ENCODE peak calls at places on chromosomes 13 and 19, in seven cellular contexts. T is hepatocyte, R is heart right ventricle, U is Panc1, L is ascending aorta, O is body of pancreas, N is left ventricle myocardium inferior. E is an unnamed sample.

GRCh38 chr19:50479761-50480251 is 3.2 kb upstream of the GARIN5A start:
- DNase-seq in T (no peak), R (no peak), U (no peak), L (no peak), O (no peak), N (no peak), E (no peak)

GRCh38 chr19:9958451-9958850 is 22.1 kb upstream of the OLFM2 start:
- DNase-seq in T (no peak), R (no peak), U (no peak), L (no peak), O (no peak), N (no peak), E (no peak)

GRCh38 chr19:15022752-15023151 is 26.5 kb upstream of the CASP14 start:
- DNase-seq in T (no peak), R (no peak), U (no peak), L (no peak), O (peak; percentile 71), N (no peak), E (no peak)

GRCh38 chr19:34041922-34042521 is 130.3 kb upstream of the LSM14A start:
- DNase-seq in T (peak; percentile 60), R (peak; percentile 50), U (peak; percentile 24), L (no peak), O (peak; percentile 71), N (peak; percentile 59), E (peak; percentile 51)

GRCh38 chr19:57872450-57872849 is 16.4 kb downstream of the ZNF814 start:
- DNase-seq in T (no peak), R (no peak), U (no peak), L (no peak), O (no peak), N (no peak), E (no peak)

GRCh38 chr19:47581605-47582319 is 8.8 kb upstream of the ZNF541 start:
- DNase-seq in T (no peak), R (no peak), U (no peak), L (no peak), O (no peak), N (no peak), E (no peak)

GRCh38 chr13:99378985-99379734 is 72.0 kb upstream of the GPR183 start:
- DNase-seq in T (no peak), R (no peak), U (no peak), L (no peak), O (no peak), N (no peak), E (no peak)

GRCh38 chr13:97843201-97843600 is 110.3 kb upstream of the IPO5 start:
- DNase-seq in T (no peak), R (no peak), U (no peak), L (no peak), O (no peak), N (no peak), E (no peak)

GRCh38 chr13:49295231-49295630 is 47.5 kb downstream of the CDADC1 start:
- DNase-seq in T (no peak), R (no peak), U (no peak), L (no peak), O (no peak), N (no peak), E (no peak)

GRCh38 chr13:79491715-79492114 is 10.8 kb downstream of the NDFIP2 start:
- DNase-seq in T (no peak), R (no peak), U (no peak), L (no peak), O (no peak), N (no peak), E (no peak)

GRCh38 chr19:5138606-5139594 is 170.0 kb downstream of the KDM4B start:
- DNase-seq in T (no peak), R (peak; percentile 62), U (no peak), L (no peak), O (no peak), N (no peak), E (peak; percentile 75)

GRCh38 chr13:94761407-94761806 is 49.1 kb upstream of the SOX21 start:
- DNase-seq in T (no peak), R (no peak), U (no peak), L (no peak), O (no peak), N (no peak), E (no peak)

GRCh38 chr19:5803752-5804515 is 933 bp upstream of the NRTN start:
- DNase-seq in T (peak; percentile 98), R (peak; percentile 85), U (peak; percentile 56), L (peak; percentile 25), O (peak; percentile 96), N (peak; percentile 83), E (peak; percentile 91)

GRCh38 chr13:26050568-26051230 is 1.1 kb downstream of the SHISA2 start:
- DNase-seq in T (peak; percentile 45), R (no peak), U (no peak), L (no peak), O (no peak), N (no peak), E (no peak)

GRCh38 chr19:10852098-10852800 is 4.0 kb downstream of the C19orf38 start:
- DNase-seq in T (no peak), R (no peak), U (no peak), L (no peak), O (no peak), N (no peak), E (no peak)

GRCh38 chr13:82688400-82688999 is 1193.8 kb downstream of the SLITRK1 start:
- DNase-seq in T (no peak), R (no peak), U (no peak), L (no peak), O (no peak), N (no peak), E (no peak)

GRCh38 chr19:23415561-23416191 is 20.4 kb upstream of the ZNF91 start:
- DNase-seq in T (peak; percentile 78), R (peak; percentile 36), U (no peak), L (no peak), O (no peak), N (peak; percentile 46), E (no peak)

GRCh38 chr13:80276371-80277289 is 64.3 kb downstream of the SPRY2 start:
- DNase-seq in T (no peak), R (peak; percentile 38), U (no peak), L (no peak), O (no peak), N (no peak), E (no peak)

GRCh38 chr13:78595458-78595818 is 7.9 kb downstream of the POU4F1 start:
- DNase-seq in T (no peak), R (no peak), U (no peak), L (no peak), O (no peak), N (no peak), E (no peak)

GRCh38 chr19:308471-309205 is 17.4 kb upstream of the PLPP2 start:
- DNase-seq in T (no peak), R (peak; percentile 2), U (no peak), L (no peak), O (no peak), N (no peak), E (no peak)
- H3K4me3 ChIP-seq in T (no peak overlapping the region), R (peak overlapping the region; percentile 44), U (no peak overlapping the region), L (no peak overlapping the region), O (no peak overlapping the region), N (peak overlapping the region; percentile 61), E (no peak overlapping the region)

DNA sequence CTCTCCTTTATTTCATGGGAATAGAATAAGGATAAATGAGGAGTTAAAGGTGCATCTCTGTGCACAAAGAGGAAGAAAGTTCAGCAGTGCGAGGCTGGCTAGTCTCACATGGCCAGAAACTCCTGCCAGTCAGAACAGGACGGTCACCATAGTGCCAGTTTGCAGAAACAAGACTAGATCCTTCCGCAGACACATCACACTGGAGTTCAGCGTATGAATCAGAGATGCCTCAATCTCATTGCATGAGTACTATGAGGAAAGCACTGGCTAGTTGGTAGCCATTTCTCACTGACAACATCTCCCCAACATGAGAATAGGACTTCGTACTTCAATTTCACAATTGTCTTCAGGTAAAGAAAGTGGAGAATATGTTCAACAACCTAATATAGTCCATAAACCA is 34.9 kb downstream of the RXFP2 start:
- DNase-seq in T (no peak), R (no peak), U (no peak), L (no peak), O (no peak), N (no peak), E (no peak)
- TF ChIP-seq CTCF in T (no peak), R (no peak), U (no peak), L (no peak), O (no peak), N (no peak), E (no peak)

DNA sequence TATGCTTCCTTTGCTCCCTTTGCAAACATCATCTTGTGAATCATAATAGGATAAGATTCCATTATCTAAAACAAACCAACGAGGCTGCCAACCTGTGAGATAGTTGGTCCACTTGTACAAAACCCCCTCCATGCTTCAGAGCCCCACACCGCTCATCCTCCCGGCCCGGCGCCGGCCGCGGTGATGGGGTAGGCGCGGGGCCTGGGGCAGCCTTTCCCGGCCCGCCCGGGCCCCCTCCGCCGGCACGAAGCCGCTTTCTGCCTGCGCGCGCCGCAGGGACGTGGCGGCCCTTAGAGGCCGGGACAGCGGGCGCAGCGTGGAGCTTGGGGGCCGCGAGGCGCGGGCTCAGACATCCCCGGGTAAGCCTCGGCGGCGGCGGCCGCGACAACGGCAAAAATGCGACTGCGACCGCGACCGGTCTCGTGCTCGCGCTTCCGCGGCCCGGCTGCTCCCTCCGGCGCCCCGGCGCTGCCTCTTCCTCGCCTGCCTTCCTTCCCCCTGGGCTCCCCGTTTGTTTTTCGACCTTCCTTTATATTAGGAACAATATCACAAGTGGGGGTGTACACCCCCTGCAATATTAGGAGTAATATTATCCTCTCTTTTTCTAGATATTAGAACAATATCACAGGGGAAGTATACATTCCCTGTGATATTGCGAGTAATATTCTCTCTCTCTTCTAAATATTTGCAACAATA is 54.0 kb upstream of the CEACAM21 start:
- DNase-seq in T (no peak), R (no peak), U (no peak), L (no peak), O (no peak), N (no peak), E (peak; percentile 62)
- H3K27me3 ChIP-seq in T (no peaks in the 10 kb centered on the region), R (peaks cover 38% of the 10 kb centered on the region), U (peaks cover 38% of the 10 kb centered on the region), L (no peaks in the 10 kb centered on the region), O (peaks cover 6% of the 10 kb centered on the region), N (peaks cover 97% of the 10 kb centered on the region), E (no peaks in the 10 kb centered on the region)

GRCh38 chr19:3986260-3987041 is 1.2 kb upstream of the EEF2 start:
- DNase-seq in T (peak; percentile 85), R (peak; percentile 72), U (no peak), L (no peak), O (peak; percentile 67), N (no peak), E (peak; percentile 57)
- H3K4me3 ChIP-seq in T (peak overlapping the region; percentile 3), R (no peak overlapping the region), U (peak overlapping the region; percentile 99), L (peak overlapping the region; percentile 89), O (no peak overlapping the region), N (peak overlapping the region; percentile 88), E (peak overlapping the region; percentile 60)

DNA sequence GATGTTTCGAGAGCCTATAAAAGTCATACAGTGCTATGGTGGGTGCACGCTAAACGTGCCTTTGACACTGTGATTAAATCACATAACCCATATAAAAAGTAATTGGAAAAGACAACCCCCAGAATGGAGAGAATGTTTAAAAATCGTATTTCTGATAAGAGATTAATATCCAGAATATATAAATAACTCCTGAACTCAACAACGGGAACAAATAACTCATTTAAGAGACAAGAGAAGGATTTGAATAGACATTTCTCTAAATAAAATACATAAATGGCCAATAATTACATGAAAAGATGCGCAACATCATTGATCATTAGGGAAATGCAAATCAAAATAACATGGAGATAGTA is 37.0 kb upstream of the IGFL4 start:
- DNase-seq in T (no peak), R (no peak), U (no peak), L (no peak), O (no peak), N (no peak), E (no peak)
- TF ChIP-seq CTCF in T (no peak), R (no peak), U (peak; percentile 28), L (no peak), O (no peak), N (no peak), E (no peak)

GRCh38 chr13:45742985-45743384 is 40.9 kb downstream of the CBY2 start:
- DNase-seq in T (no peak), R (no peak), U (no peak), L (no peak), O (no peak), N (no peak), E (no peak)
- H3K27me3 ChIP-seq in T (peaks cover 17% of the 10 kb centered on the region), R (no peaks in the 10 kb centered on the region), U (no peaks in the 10 kb centered on the region), L (no peaks in the 10 kb centered on the region), O (no peaks in the 10 kb centered on the region), N (no peaks in the 10 kb centered on the region), E (no peaks in the 10 kb centered on the region)